ENCODE peak calls at places on chromosomes 4 and X, in six cellular contexts. V is lung, A is dorsolateral prefrontal cortex, H is cardiac muscle cell, E is MCF 10A, Z is AG04450. C is an unnamed sample.

GRCh38 chr4:99404595-99405287 is 30.4 kb downstream of the ADH7 start:
- DNase-seq in Z (peak; percentile 85), A (no peak), V (no peak), H (no peak), E (peak; percentile 89), C (peak; percentile 58)

GRCh38 chr4:89253935-89254334 is 53.7 kb downstream of the GPRIN3 start:
- DNase-seq in H (no peak), Z (no peak), V (no peak), E (no peak), A (no peak), C (no peak)

GRCh38 chr4:21195682-21196081 is 495.4 kb downstream of the PACRGL start:
- DNase-seq in H (no peak), A (no peak), V (no peak), E (peak; percentile 93), Z (no peak), C (no peak)

GRCh38 chr4:120923201-120923522 is 636 bp upstream of the PRDM5 start:
- DNase-seq in Z (no peak), V (no peak), H (no peak), E (no peak), A (no peak), C (no peak)

GRCh38 chrX:31099536-31100090 is 27.8 kb upstream of the FTHL17 start:
- DNase-seq in V (no peak), H (no peak), A (no peak), Z (no peak), E (peak; percentile 25), C (peak; percentile 39)

GRCh38 chrX:39773923-39774803 is 323.6 kb downstream of the BCOR start:
- DNase-seq in Z (no peak), H (peak; percentile 60), E (no peak), V (no peak), A (no peak), C (no peak)

GRCh38 chr4:56060021-56060420 is 111.3 kb downstream of the CEP135 start:
- DNase-seq in V (no peak), A (no peak), Z (no peak), E (no peak), H (no peak), C (no peak)

GRCh38 chr4:55574252-55574651 is 17.8 kb downstream of the PDCL2 start:
- DNase-seq in A (no peak), V (no peak), H (no peak), Z (no peak), E (peak; percentile 12), C (no peak)

GRCh38 chr4:148441986-148442829 is at the start of gene NR3C2:
- DNase-seq in Z (peak; percentile 86), E (peak; percentile 99), A (peak; percentile 100), H (peak; percentile 99), V (peak; percentile 100), C (peak; percentile 99)

GRCh38 chr4:112889619-112890294 is 159.7 kb upstream of the ANK2 start:
- DNase-seq in A (no peak), V (no peak), E (peak; percentile 85), Z (no peak), H (no peak), C (no peak)

GRCh38 chr4:121071640-121072037 is 696 bp downstream of the NDNF start:
- DNase-seq in V (no peak), E (no peak), Z (no peak), A (no peak), H (no peak), C (no peak)

GRCh38 chr4:25439913-25440477 is 62.9 kb downstream of the ANAPC4 start:
- DNase-seq in A (peak; percentile 52), H (peak; percentile 72), E (peak; percentile 77), Z (peak; percentile 33), V (peak; percentile 79), C (peak; percentile 74)

GRCh38 chrX:150736478-150736877 is 43.3 kb downstream of the MTMR1 start:
- DNase-seq in A (no peak), E (no peak), V (no peak), H (no peak), Z (no peak), C (no peak)

GRCh38 chr4:134529629-134530028 is 328.0 kb upstream of the PABPC4L start:
- DNase-seq in H (no peak), E (no peak), V (no peak), Z (no peak), A (no peak), C (no peak)

GRCh38 chrX:8345473-8345872 is 119.2 kb upstream of the VCX3B start:
- DNase-seq in V (no peak), H (no peak), Z (no peak), A (no peak), E (peak; percentile 71), C (no peak)

GRCh38 chr4:159594576-159594975 is 491.7 kb downstream of the RAPGEF2 start:
- DNase-seq in A (no peak), E (no peak), Z (no peak), H (no peak), V (no peak), C (no peak)

GRCh38 chr4:69518102-69518501 is 22.4 kb upstream of the UGT2B4 start:
- DNase-seq in V (no peak), A (no peak), E (no peak), H (no peak), Z (no peak), C (no peak)

GRCh38 chr4:113604955-113605354 is 156.6 kb downstream of the CAMK2D start:
- DNase-seq in E (no peak), V (no peak), Z (no peak), A (no peak), H (no peak), C (no peak)

GRCh38 chr4:40627540-40627939 is 2.1 kb downstream of the RBM47 start:
- DNase-seq in E (peak; percentile 18), Z (no peak), H (no peak), V (no peak), A (no peak), C (no peak)

GRCh38 chr4:40630335-40631021 is 814 bp upstream of the RBM47 start:
- DNase-seq in Z (no peak), V (peak; percentile 83), A (no peak), E (no peak), H (peak; percentile 45), C (peak; percentile 77)

GRCh38 chr4:40626183-40626990 is 3.3 kb downstream of the RBM47 start:
- DNase-seq in Z (no peak), E (peak; percentile 70), A (no peak), V (no peak), H (no peak), C (no peak)

GRCh38 chr4:40628888-40629287 is 776 bp downstream of the RBM47 start:
- DNase-seq in E (peak; percentile 32), V (no peak), A (no peak), Z (no peak), H (no peak), C (no peak)

DNA sequence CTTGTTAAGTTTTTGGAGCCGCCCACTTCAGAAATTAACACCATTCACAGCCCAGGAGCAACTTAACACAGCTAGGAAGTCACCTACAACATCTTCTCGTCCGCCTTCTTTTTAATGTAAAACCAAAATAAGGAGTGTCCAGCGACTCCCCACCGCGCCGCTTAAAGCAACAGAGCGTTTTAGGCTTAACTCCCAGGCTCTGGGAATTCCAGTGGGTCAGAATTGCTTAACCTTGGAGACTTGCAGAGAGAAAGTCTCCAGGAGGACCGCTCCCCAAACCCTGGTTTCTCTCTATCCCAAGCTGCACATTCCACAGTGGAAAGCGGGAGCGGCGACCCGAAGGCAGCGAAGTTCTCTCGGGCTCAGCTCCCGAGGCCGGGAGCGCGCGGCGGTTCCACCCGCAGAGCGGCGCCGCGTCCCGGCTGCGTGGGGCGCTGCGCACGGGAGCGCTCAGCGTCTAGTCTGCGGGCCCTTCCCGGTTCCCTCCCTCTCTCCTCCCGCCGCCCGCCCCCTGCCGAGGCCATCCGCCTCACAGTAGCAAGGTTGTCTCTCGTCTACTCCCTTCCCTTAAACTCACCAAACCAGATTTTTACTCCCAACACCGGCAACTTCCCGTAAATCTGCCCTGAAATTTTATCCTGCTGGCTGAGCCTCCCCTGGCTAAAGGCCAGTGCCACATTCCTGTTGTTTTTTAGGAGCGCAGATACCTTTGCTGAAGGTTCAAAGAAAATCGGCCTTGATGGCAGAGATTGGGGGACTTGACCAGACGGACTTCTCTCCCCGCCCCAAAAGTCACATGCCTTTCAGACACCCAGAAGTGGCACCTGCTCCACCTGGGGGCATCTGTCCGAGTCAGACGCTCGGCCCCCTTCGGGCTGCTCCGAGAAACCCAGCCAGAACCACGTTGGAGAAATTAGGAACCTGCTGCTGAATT is at the start of gene RBM47:
- DNase-seq in H (peak; percentile 61), A (peak; percentile 38), E (peak; percentile 91), V (peak; percentile 86), Z (no peak), C (peak; percentile 59)
- TF ChIP-seq CTCF in H (peak; percentile 23), A (no peak), E (no peak), V (no peak), Z (peak; percentile 21), C (peak; percentile 32)

DNA sequence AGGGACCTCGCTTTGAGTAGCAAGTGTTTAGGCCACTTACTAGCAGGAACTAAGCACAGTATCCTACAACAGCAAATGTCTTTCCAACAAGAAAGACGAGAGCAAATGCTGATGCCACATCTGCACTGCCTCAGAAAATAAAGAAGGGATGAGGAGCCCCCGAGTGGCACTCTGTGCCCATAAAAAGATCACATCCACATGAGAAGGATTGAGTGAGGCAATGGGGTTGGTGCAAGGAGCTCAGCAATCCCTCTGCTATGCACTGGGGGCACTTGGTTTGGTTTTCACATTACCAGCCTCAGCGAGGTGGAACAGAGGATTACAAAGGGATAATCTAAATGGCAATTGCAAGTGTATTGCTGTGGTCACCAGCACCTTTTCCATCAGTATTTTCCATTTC is 252.8 kb upstream of the SLC7A11 start:
- DNase-seq in Z (no peak), E (peak; percentile 60), V (no peak), H (peak; percentile 16), A (no peak), C (no peak)
- TF ChIP-seq CTCF in Z (no peak), E (peak; percentile 41), V (no peak), H (peak; percentile 25), A (no peak), C (peak; percentile 22)

DNA sequence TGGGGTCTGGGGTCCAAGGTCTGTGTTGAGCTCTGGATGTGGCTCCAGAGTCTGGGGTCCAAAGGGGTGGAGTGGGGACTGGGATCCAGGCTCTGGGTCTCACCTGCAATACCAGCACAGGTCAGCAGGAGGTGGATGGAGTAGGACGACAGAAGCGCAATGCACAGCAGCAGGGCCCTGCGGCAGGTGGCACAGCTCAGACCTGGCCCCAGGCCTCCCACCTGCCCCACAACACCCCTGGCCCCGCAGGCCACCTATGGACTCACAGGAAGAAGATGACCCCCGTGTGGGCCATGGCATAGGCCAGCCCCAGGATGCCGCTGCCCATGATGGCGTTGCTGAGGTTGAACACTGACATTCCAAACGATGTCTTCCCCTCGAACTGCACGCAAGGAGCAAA is 3.4 kb downstream of the SLC38A5 start:
- DNase-seq in V (no peak), Z (no peak), E (no peak), A (no peak), H (no peak), C (peak; percentile 7)
- TF ChIP-seq CTCF in V (no peak), Z (peak; percentile 13), E (peak; percentile 21), A (no peak), H (peak; percentile 20), C (peak; percentile 36)

GRCh38 chr4:145481942-145482208 is 222 bp downstream of the SMAD1 start:
- DNase-seq in V (no peak), A (no peak), H (no peak), E (no peak), Z (no peak), C (no peak)

GRCh38 chr4:145486603-145487002 is 5.0 kb downstream of the SMAD1 start:
- DNase-seq in V (no peak), Z (no peak), E (no peak), A (no peak), H (no peak), C (no peak)

GRCh38 chr4:145482209-145483021 is 762 bp downstream of the SMAD1 start:
- DNase-seq in E (peak; percentile 81), Z (peak; percentile 75), A (peak; percentile 41), H (peak; percentile 77), V (peak; percentile 52), C (peak; percentile 66)

GRCh38 chr4:145485120-145485519 is 3.5 kb downstream of the SMAD1 start:
- DNase-seq in A (no peak), H (no peak), V (no peak), E (no peak), Z (no peak), C (no peak)

GRCh38 chr4:145484240-145484846 is 2.7 kb downstream of the SMAD1 start:
- DNase-seq in V (no peak), E (no peak), A (no peak), H (no peak), Z (no peak), C (no peak)
- TF ChIP-seq CTCF in V (no peak), E (no peak), A (no peak), H (no peak), Z (no peak), C (no peak)